ENCODE peak calls at places on chromosomes 2 and 18, in four cellular contexts. One of them, this sample, is unnamed.

GRCh38 chr2:201962766-201963555 is 70.7 kb upstream of the FZD7 start:
- DNase-seq in GM12878: no peak
- DNase-seq in HepG2: no peak
- DNase-seq in A549: no peak
- DNase-seq in this sample: no peak

GRCh38 chr2:161122772-161123530 is 37.3 kb upstream of the TANK start:
- DNase-seq in HepG2: peak; percentile 87
- DNase-seq in GM12878: no peak
- DNase-seq in A549: peak; percentile 85
- DNase-seq in this sample: peak; percentile 32

GRCh38 chr2:48551548-48551947 is 21.6 kb downstream of the STON1 start:
- DNase-seq in A549: no peak
- DNase-seq in HepG2: no peak
- DNase-seq in GM12878: no peak
- DNase-seq in this sample: no peak

GRCh38 chr2:102508863-102509262 is 35.8 kb downstream of the SLC9A4 start:
- DNase-seq in A549: no peak
- DNase-seq in HepG2: no peak
- DNase-seq in GM12878: no peak
- DNase-seq in this sample: no peak

GRCh38 chr2:60260646-60261296 is 292.7 kb downstream of the BCL11A start:
- DNase-seq in HepG2: no peak
- DNase-seq in GM12878: no peak
- DNase-seq in A549: peak; percentile 51
- DNase-seq in this sample: no peak

GRCh38 chr2:142031656-142032055 is 99.2 kb downstream of the LRP1B start:
- DNase-seq in A549: no peak
- DNase-seq in GM12878: no peak
- DNase-seq in HepG2: no peak
- DNase-seq in this sample: no peak

GRCh38 chr2:17754773-17755425 is 961 bp downstream of the GEN1 start:
- DNase-seq in A549: peak; percentile 49
- DNase-seq in HepG2: peak; percentile 33
- DNase-seq in GM12878: no peak
- DNase-seq in this sample: peak; percentile 44

GRCh38 chr2:241047253-241048010 is 49.0 kb downstream of the SNED1 start:
- DNase-seq in HepG2: no peak
- DNase-seq in A549: no peak
- DNase-seq in GM12878: no peak
- DNase-seq in this sample: no peak

GRCh38 chr2:70035344-70035844 is 51.9 kb upstream of the PCBP1 start:
- DNase-seq in A549: no peak
- DNase-seq in GM12878: no peak
- DNase-seq in HepG2: no peak
- DNase-seq in this sample: no peak

GRCh38 chr18:10210077-10210476 is 244.4 kb upstream of the APCDD1 start:
- DNase-seq in GM12878: no peak
- DNase-seq in HepG2: no peak
- DNase-seq in A549: no peak
- DNase-seq in this sample: no peak

GRCh38 chr2:157596992-157597681 is 31.5 kb downstream of the ACVR1C start:
- DNase-seq in HepG2: no peak
- DNase-seq in A549: peak; percentile 9
- DNase-seq in GM12878: no peak
- DNase-seq in this sample: peak; percentile 38

GRCh38 chr2:200664770-200665494 is 79.1 kb downstream of the AOX1 start:
- DNase-seq in A549: no peak
- DNase-seq in HepG2: no peak
- DNase-seq in GM12878: no peak
- DNase-seq in this sample: no peak

GRCh38 chr2:42316910-42317309 is 44.1 kb downstream of the COX7A2L start:
- DNase-seq in HepG2: no peak
- DNase-seq in A549: no peak
- DNase-seq in GM12878: no peak
- DNase-seq in this sample: no peak

GRCh38 chr2:231245253-231246094 is 47.0 kb downstream of the ARMC9 start:
- DNase-seq in GM12878: no peak
- DNase-seq in A549: peak; percentile 17
- DNase-seq in HepG2: no peak
- DNase-seq in this sample: no peak

GRCh38 chr2:48496867-48497266 is 33.1 kb upstream of the STON1 start:
- DNase-seq in HepG2: no peak
- DNase-seq in GM12878: no peak
- DNase-seq in A549: no peak
- DNase-seq in this sample: no peak

GRCh38 chr18:5197032-5197434 is at the start of gene AKAIN1:
- DNase-seq in A549: no peak
- DNase-seq in GM12878: no peak
- DNase-seq in HepG2: peak; percentile 1
- DNase-seq in this sample: peak; percentile 71

GRCh38 chr2:20606198-20606597 is 44.7 kb downstream of the HS1BP3 start:
- DNase-seq in A549: no peak
- DNase-seq in GM12878: no peak
- DNase-seq in HepG2: no peak
- DNase-seq in this sample: no peak

GRCh38 chr2:112662702-112663101 is 17.0 kb downstream of the SLC20A1 start:
- DNase-seq in A549: no peak
- DNase-seq in HepG2: no peak
- DNase-seq in GM12878: no peak
- DNase-seq in this sample: no peak

GRCh38 chr2:233410191-233410760 is 56.0 kb downstream of the DGKD start:
- DNase-seq in HepG2: no peak
- DNase-seq in A549: no peak
- DNase-seq in GM12878: no peak
- DNase-seq in this sample: no peak

GRCh38 chr18:8548186-8548585 is 61.1 kb upstream of the RAB12 start:
- DNase-seq in HepG2: no peak
- DNase-seq in A549: no peak
- DNase-seq in GM12878: no peak
- DNase-seq in this sample: no peak

GRCh38 chr2:105737980-105738657 is 6.6 kb upstream of the NCK2 start:
- DNase-seq in HepG2: no peak
- DNase-seq in GM12878: no peak
- DNase-seq in A549: no peak
- DNase-seq in this sample: no peak

GRCh38 chr2:23596316-23596885 is 211.4 kb downstream of the KLHL29 start:
- DNase-seq in GM12878: no peak
- DNase-seq in HepG2: no peak
- DNase-seq in A549: no peak
- DNase-seq in this sample: no peak

GRCh38 chr2:23597687-23598086 is 212.7 kb downstream of the KLHL29 start:
- DNase-seq in HepG2: no peak
- DNase-seq in GM12878: no peak
- DNase-seq in A549: no peak
- DNase-seq in this sample: no peak

GRCh38 chr2:23595021-23595420 is 210.0 kb downstream of the KLHL29 start:
- DNase-seq in A549: no peak
- DNase-seq in GM12878: no peak
- DNase-seq in HepG2: no peak
- DNase-seq in this sample: no peak

GRCh38 chr2:23594079-23594494 is 209.1 kb downstream of the KLHL29 start:
- DNase-seq in HepG2: no peak
- DNase-seq in GM12878: no peak
- DNase-seq in A549: no peak
- DNase-seq in this sample: no peak

DNA sequence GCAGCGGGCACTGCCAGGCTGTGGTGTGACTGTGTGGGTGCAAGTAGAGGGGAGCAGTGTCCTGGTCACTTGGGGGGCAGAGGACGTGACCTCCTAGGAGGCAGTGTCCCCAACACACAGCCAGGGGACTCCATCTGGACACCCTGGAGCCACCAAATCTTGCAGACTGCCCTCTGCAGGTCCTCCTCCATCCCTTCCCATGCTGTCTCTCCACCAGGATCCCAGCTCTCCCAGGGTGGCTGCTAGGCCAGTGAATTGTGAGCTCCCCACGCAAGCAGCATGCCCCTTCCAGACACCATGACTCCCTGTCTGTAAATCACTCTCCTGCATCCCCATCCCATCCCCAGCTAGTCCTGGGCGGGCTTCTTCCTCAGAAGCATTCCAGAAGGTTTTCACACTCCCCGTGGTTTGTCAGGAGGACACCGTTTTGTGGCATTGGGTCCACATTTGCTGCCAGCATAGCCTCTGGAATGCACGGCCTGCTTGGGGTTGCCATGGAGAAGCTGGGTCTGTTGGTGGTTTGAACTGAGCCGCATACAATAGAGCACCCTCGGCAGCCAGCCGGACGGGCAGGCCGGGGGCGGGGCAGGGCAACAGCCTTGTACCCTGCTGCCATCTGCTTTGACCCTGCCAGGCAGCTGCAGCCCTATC is 210.7 kb downstream of the KLHL29 start:
- DNase-seq in A549: no peak
- DNase-seq in HepG2: peak; percentile 45
- DNase-seq in GM12878: no peak
- DNase-seq in this sample: no peak
- TF ChIP-seq POLR2AphosphoS2 in A549: no peak
- TF ChIP-seq POLR2AphosphoS2 in HepG2: no peak
- TF ChIP-seq POLR2AphosphoS2 in GM12878: no peak
- TF ChIP-seq POLR2AphosphoS2 in this sample: no peak

DNA sequence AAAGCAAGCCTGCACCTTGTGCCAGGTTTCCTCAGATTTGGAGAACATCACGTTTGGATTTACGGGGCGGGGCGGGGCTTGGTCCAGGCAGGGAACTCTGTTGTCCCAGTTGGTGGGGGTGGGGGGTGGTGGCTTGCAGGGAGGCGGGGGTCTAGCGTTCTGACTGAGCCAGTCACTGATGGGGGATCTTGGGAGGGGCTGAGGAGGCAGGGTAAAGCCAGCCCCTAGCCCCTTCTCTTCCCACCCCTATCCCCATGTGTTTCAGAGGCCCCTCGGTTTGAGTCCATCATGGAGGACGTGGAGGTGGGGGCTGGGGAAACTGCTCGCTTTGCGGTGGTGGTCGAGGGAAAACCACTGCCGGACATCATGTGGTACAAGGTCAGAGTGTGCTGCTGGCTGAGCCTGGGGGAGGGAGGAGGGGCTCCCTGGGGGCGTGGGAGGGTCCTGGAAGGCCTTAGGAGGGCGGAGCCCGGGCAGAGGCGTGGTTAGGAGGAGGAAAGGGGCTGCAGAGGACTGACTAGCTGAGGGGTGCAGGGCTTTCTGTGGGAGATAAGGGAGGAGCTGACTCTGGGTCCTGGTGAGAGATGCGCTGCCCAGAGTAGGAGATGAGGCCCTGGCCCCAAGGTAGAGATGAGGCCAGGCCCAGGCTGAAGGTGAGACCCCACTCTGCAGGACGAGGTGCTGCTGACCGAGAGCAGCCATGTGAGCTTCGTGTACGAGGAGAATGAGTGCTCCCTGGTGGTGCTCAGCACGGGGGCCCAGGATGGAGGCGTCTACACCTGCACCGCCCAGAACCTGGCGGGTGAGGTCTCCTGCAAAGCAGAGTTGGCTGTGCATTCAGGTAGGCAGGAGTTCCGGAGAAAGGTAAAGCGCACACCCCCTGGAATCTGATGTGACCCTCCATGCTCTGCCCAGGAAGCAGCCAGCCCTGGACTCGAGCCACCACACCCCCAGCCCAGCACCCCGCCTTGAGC is 21.8 kb upstream of the GMPPA start:
- DNase-seq in GM12878: no peak
- DNase-seq in A549: no peak
- DNase-seq in HepG2: no peak
- DNase-seq in this sample: peak; percentile 60
- TF ChIP-seq POLR2AphosphoS2 in GM12878: no peak
- TF ChIP-seq POLR2AphosphoS2 in A549: no peak
- TF ChIP-seq POLR2AphosphoS2 in HepG2: no peak
- TF ChIP-seq POLR2AphosphoS2 in this sample: no peak

GRCh38 chr2:213164263-213164662 is 12.9 kb upstream of the IKZF2 start:
- DNase-seq in A549: no peak
- DNase-seq in GM12878: no peak
- DNase-seq in HepG2: no peak
- DNase-seq in this sample: no peak

GRCh38 chr2:213166109-213166508 is 14.7 kb upstream of the IKZF2 start:
- DNase-seq in A549: no peak
- DNase-seq in GM12878: no peak
- DNase-seq in HepG2: no peak
- DNase-seq in this sample: no peak

GRCh38 chr2:213159768-213160167 is 8.4 kb upstream of the IKZF2 start:
- DNase-seq in A549: no peak
- DNase-seq in HepG2: no peak
- DNase-seq in GM12878: no peak
- DNase-seq in this sample: no peak

GRCh38 chr2:213162515-213163118 is 11.2 kb upstream of the IKZF2 start:
- DNase-seq in HepG2: no peak
- DNase-seq in A549: no peak
- DNase-seq in GM12878: no peak
- DNase-seq in this sample: no peak

GRCh38 chr2:213161759-213162514 is 10.5 kb upstream of the IKZF2 start:
- DNase-seq in GM12878: no peak
- DNase-seq in A549: no peak
- DNase-seq in HepG2: no peak
- DNase-seq in this sample: no peak
- TF ChIP-seq POLR2AphosphoS2 in GM12878: no peak
- TF ChIP-seq POLR2AphosphoS2 in A549: no peak
- TF ChIP-seq POLR2AphosphoS2 in HepG2: no peak
- TF ChIP-seq POLR2AphosphoS2 in this sample: no peak

GRCh38 chr18:51724790-51725721 is 527.6 kb upstream of the MEX3C start:
- DNase-seq in A549: no peak
- DNase-seq in GM12878: peak; percentile 85
- DNase-seq in HepG2: no peak
- DNase-seq in this sample: no peak
- TF ChIP-seq POLR2AphosphoS2 in A549: no peak
- TF ChIP-seq POLR2AphosphoS2 in GM12878: peak; percentile 31
- TF ChIP-seq POLR2AphosphoS2 in HepG2: no peak
- TF ChIP-seq POLR2AphosphoS2 in this sample: no peak

GRCh38 chr2:39068757-39069515 is 51.9 kb downstream of the SOS1 start:
- DNase-seq in HepG2: no peak
- DNase-seq in GM12878: no peak
- DNase-seq in A549: peak; percentile 14
- DNase-seq in this sample: no peak
- TF ChIP-seq POLR2AphosphoS2 in HepG2: no peak
- TF ChIP-seq POLR2AphosphoS2 in GM12878: no peak
- TF ChIP-seq POLR2AphosphoS2 in A549: no peak
- TF ChIP-seq POLR2AphosphoS2 in this sample: no peak

GRCh38 chr2:31426096-31426495 is 11.6 kb upstream of the XDH start:
- DNase-seq in A549: no peak
- DNase-seq in GM12878: no peak
- DNase-seq in HepG2: no peak
- DNase-seq in this sample: no peak

GRCh38 chr2:31419386-31419785 is 4.8 kb upstream of the XDH start:
- DNase-seq in GM12878: no peak
- DNase-seq in A549: no peak
- DNase-seq in HepG2: no peak
- DNase-seq in this sample: no peak

GRCh38 chr2:31415421-31415820 is 879 bp upstream of the XDH start:
- DNase-seq in HepG2: no peak
- DNase-seq in GM12878: no peak
- DNase-seq in A549: no peak
- DNase-seq in this sample: no peak

GRCh38 chr2:31421634-31422033 is 7.1 kb upstream of the XDH start:
- DNase-seq in HepG2: no peak
- DNase-seq in GM12878: no peak
- DNase-seq in A549: no peak
- DNase-seq in this sample: no peak

GRCh38 chr2:31420936-31421335 is 6.4 kb upstream of the XDH start:
- DNase-seq in A549: no peak
- DNase-seq in HepG2: no peak
- DNase-seq in GM12878: no peak
- DNase-seq in this sample: no peak
- TF ChIP-seq POLR2AphosphoS2 in A549: no peak
- TF ChIP-seq POLR2AphosphoS2 in HepG2: no peak
- TF ChIP-seq POLR2AphosphoS2 in GM12878: no peak
- TF ChIP-seq POLR2AphosphoS2 in this sample: no peak

GRCh38 chr18:59357928-59358327 is 1.1 kb downstream of the LMAN1 start:
- DNase-seq in A549: no peak
- DNase-seq in HepG2: peak; percentile 47
- DNase-seq in GM12878: no peak
- DNase-seq in this sample: peak; percentile 61
- TF ChIP-seq POLR2AphosphoS2 in A549: no peak
- TF ChIP-seq POLR2AphosphoS2 in HepG2: no peak
- TF ChIP-seq POLR2AphosphoS2 in GM12878: no peak
- TF ChIP-seq POLR2AphosphoS2 in this sample: no peak